ENCODE peak calls at places on chromosomes 5 and 9, in six cellular contexts. M is breast epithelium, T is GM04504, Q is A673, E is HFFc6, B is AG04450. U is an unnamed sample.

GRCh38 chr5:32325067-32325466 is 12.3 kb upstream of the MTMR12 start:
- DNase-seq in Q (no peak), B (no peak), M (no peak), E (no peak), T (no peak), U (no peak)

GRCh38 chr9:92308893-92309292 is 15.4 kb upstream of the IARS1 start:
- DNase-seq in B (no peak), M (no peak), Q (no peak), E (no peak), T (no peak), U (no peak)

GRCh38 chr5:168752012-168752411 is 172.8 kb upstream of the PANK3 start:
- DNase-seq in M (no peak), Q (no peak), T (no peak), B (no peak), E (no peak), U (no peak)

GRCh38 chr9:8456327-8456726 is 656.7 kb upstream of the DMAC1 start:
- DNase-seq in Q (no peak), E (no peak), B (no peak), M (no peak), T (no peak), U (no peak)

GRCh38 chr5:93596310-93596675 is 13.3 kb downstream of the NR2F1 start:
- DNase-seq in B (no peak), M (no peak), Q (no peak), E (no peak), T (no peak), U (no peak)

GRCh38 chr5:172802585-172803176 is 31.4 kb upstream of the ERGIC1 start:
- DNase-seq in E (peak; percentile 58), Q (peak; percentile 28), M (no peak), B (no peak), T (no peak), U (no peak)

GRCh38 chr5:57209316-57210040 is 35.6 kb downstream of the GPBP1 start:
- DNase-seq in T (no peak), Q (no peak), E (peak; percentile 10), M (no peak), B (no peak), U (no peak)

GRCh38 chr5:1134478-1134877 is 22.6 kb upstream of the SLC12A7 start:
- DNase-seq in M (no peak), Q (no peak), B (no peak), E (no peak), T (no peak), U (no peak)

GRCh38 chr5:112614986-112615385 is 122.7 kb upstream of the APC start:
- DNase-seq in E (no peak), M (no peak), Q (no peak), B (no peak), T (no peak), U (no peak)

GRCh38 chr9:98611986-98612505 is 96.7 kb downstream of the GABBR2 start:
- DNase-seq in T (no peak), E (no peak), B (no peak), M (no peak), Q (no peak), U (no peak)

GRCh38 chr5:170681013-170681433 is 102.5 kb upstream of the GABRP start:
- DNase-seq in T (peak; percentile 6), B (no peak), E (no peak), Q (peak; percentile 63), M (no peak), U (no peak)

GRCh38 chr9:89739531-89740315 is 134.9 kb downstream of the GADD45G start:
- DNase-seq in E (no peak), M (no peak), B (no peak), Q (no peak), T (no peak), U (no peak)

GRCh38 chr9:127903557-127904475 is 4.4 kb upstream of the ST6GALNAC6 start:
- DNase-seq in M (no peak), B (no peak), Q (no peak), E (no peak), T (no peak), U (no peak)

GRCh38 chr5:9423611-9424010 is 122.3 kb downstream of the SEMA5A start:
- DNase-seq in T (no peak), M (no peak), Q (no peak), E (peak; percentile 33), B (no peak), U (no peak)

GRCh38 chr5:176530983-176531901 is 6.0 kb downstream of the RNF44 start:
- DNase-seq in T (no peak), B (peak; percentile 42), Q (no peak), M (no peak), E (peak; percentile 28), U (no peak)

GRCh38 chr5:147901555-147901954 is 4.8 kb downstream of the C5orf46 start:
- DNase-seq in T (no peak), M (no peak), Q (no peak), B (no peak), E (no peak), U (no peak)

GRCh38 chr5:72507360-72508238 is at the start of gene ZNF366:
- DNase-seq in E (no peak), Q (no peak), B (no peak), M (no peak), T (no peak), U (no peak)

GRCh38 chr5:142669479-142669878 is 16.4 kb downstream of the FGF1 start:
- DNase-seq in B (no peak), Q (no peak), T (no peak), M (no peak), E (no peak), U (no peak)

GRCh38 chr5:144598451-144599068 is 427.9 kb downstream of the KCTD16 start:
- DNase-seq in Q (peak; percentile 4), T (no peak), B (no peak), E (no peak), M (no peak), U (no peak)

GRCh38 chr5:58188287-58188651 is 271.6 kb downstream of the PLK2 start:
- DNase-seq in T (peak; percentile 24), E (peak; percentile 82), M (no peak), B (peak; percentile 6), Q (no peak), U (no peak)

GRCh38 chr9:121774715-121775613 is 123.5 kb downstream of the DAB2IP start:
- DNase-seq in T (no peak), Q (no peak), E (no peak), M (peak; percentile 43), B (no peak), U (no peak)

GRCh38 chr9:117546894-117547293 is 132.0 kb upstream of the ASTN2 start:
- DNase-seq in T (no peak), M (no peak), E (no peak), Q (no peak), B (no peak), U (no peak)

GRCh38 chr5:179263391-179264052 is 81.7 kb downstream of the ADAMTS2 start:
- DNase-seq in E (no peak), T (no peak), M (peak; percentile 48), B (no peak), Q (no peak), U (no peak)

GRCh38 chr5:35826056-35826455 is 30.6 kb upstream of the IL7R start:
- DNase-seq in B (no peak), M (no peak), T (no peak), E (no peak), Q (no peak), U (no peak)

GRCh38 chr5:149141957-149142851 is 911 bp downstream of the ABLIM3 start:
- DNase-seq in T (no peak), B (no peak), E (no peak), M (no peak), Q (no peak), U (no peak)

GRCh38 chr5:2381070-2381469 is 370.4 kb downstream of the IRX2 start:
- DNase-seq in Q (no peak), M (no peak), B (no peak), E (no peak), T (no peak), U (no peak)

GRCh38 chr9:134267305-134268265 is 58.7 kb upstream of the RXRA start:
- DNase-seq in B (no peak), Q (no peak), M (no peak), E (no peak), T (no peak), U (no peak)

GRCh38 chr9:124743686-124744348 is 27.3 kb downstream of the NR6A1 start:
- DNase-seq in Q (no peak), B (no peak), T (no peak), E (peak; percentile 23), M (no peak), U (no peak)

GRCh38 chr5:109329296-109330252 is 80.2 kb downstream of the PJA2 start:
- DNase-seq in Q (no peak), M (no peak), B (peak; percentile 61), T (peak; percentile 45), E (peak; percentile 72), U (no peak)

GRCh38 chr5:33834334-33834733 is 57.5 kb downstream of the ADAMTS12 start:
- DNase-seq in E (no peak), M (no peak), T (no peak), Q (no peak), B (no peak), U (no peak)

GRCh38 chr5:130912088-130912487 is 253.0 kb downstream of the HINT1 start:
- DNase-seq in M (no peak), E (no peak), T (no peak), B (no peak), Q (peak; percentile 1), U (no peak)

GRCh38 chr9:126508171-126508591 is 105.5 kb upstream of the LMX1B start:
- DNase-seq in T (no peak), M (no peak), E (no peak), Q (no peak), B (no peak), U (no peak)

GRCh38 chr9:6632516-6633328 is 12.8 kb downstream of the GLDC start:
- DNase-seq in Q (no peak), E (no peak), B (no peak), M (no peak), T (no peak), U (no peak)

GRCh38 chr5:129921204-129921603 is 16.9 kb downstream of the CHSY3 start:
- DNase-seq in M (no peak), B (no peak), T (no peak), Q (no peak), E (no peak), U (no peak)

GRCh38 chr9:129383005-129383414 is 204.9 kb upstream of the IER5L start:
- DNase-seq in Q (no peak), M (peak; percentile 90), B (no peak), E (no peak), T (no peak), U (no peak)

GRCh38 chr9:99819123-99819483 is 2.6 kb upstream of the NR4A3 start:
- DNase-seq in T (no peak), Q (no peak), B (peak; percentile 78), E (no peak), M (no peak), U (no peak)

GRCh38 chr5:173515526-173515925 is 100.9 kb downstream of the BOD1 start:
- DNase-seq in T (peak; percentile 81), Q (no peak), M (no peak), E (peak; percentile 90), B (peak; percentile 50), U (no peak)